ENCODE peak calls at places on chromosomes 5 and 9, in ten cellular contexts. E is NCI-H524; Y is T-helper 9 cell; P is HT1080; I is stimulated activated CD8-positive, alpha-beta memory T cell treated with anti-CD3 and anti-CD28 coated beads, Interleukin-4, amount 100 ng/mL, for 1 hour; D is BJ; G is activated CD8-positive, alpha-beta T cell treated with anti-CD3 and anti-CD28 coated beads for 36 hours; K is body of pancreas; M is breast epithelium; V is activated CD8-positive, alpha-beta memory T cell treated with anti-CD3 and anti-CD28 coated beads for 1 hour. A is an unnamed sample.

GRCh38 chr9:19992556-19992955 is 203.7 kb upstream of the SLC24A2 start:
- DNase-seq in D (no peak), G (peak), Y (no peak), I (no peak), V (no peak), M (no peak), P (peak), E (peak), K (no peak), A (no peak)

GRCh38 chr9:120941046-120941770 is 14.6 kb upstream of the TRAF1 start:
- DNase-seq in Y (no peak), V (no peak), M (no peak), K (no peak), P (peak), D (no peak), E (no peak), G (no peak), I (no peak), A (no peak)

GRCh38 chr9:126624453-126624872 is 10.7 kb downstream of the LMX1B start:
- DNase-seq in D (no peak), K (no peak), M (no peak), G (no peak), I (no peak), Y (no peak), V (no peak), E (no peak), P (no peak), A (no peak)

GRCh38 chr5:179218586-179219330 is 126.5 kb downstream of the ADAMTS2 start:
- DNase-seq in G (no peak), M (no peak), E (no peak), P (no peak), I (no peak), Y (no peak), V (no peak), D (no peak), K (no peak), A (no peak)

GRCh38 chr5:98769006-98769255 is 4.5 kb upstream of the RGMB start:
- DNase-seq in P (no peak), D (no peak), K (peak), V (peak), I (no peak), Y (peak), M (no peak), E (no peak), G (no peak), A (no peak)

GRCh38 chr5:64811050-64811640 is 42.4 kb downstream of the CWC27 start:
- DNase-seq in M (no peak), P (peak), K (no peak), D (peak), V (no peak), E (peak), I (no peak), Y (no peak), G (peak), A (no peak)

GRCh38 chr5:175235251-175235963 is 208.6 kb downstream of the DRD1 start:
- DNase-seq in D (no peak), K (no peak), M (no peak), P (no peak), G (no peak), V (no peak), E (peak), I (no peak), Y (no peak), A (no peak)

GRCh38 chr9:18208166-18209059 is 265.5 kb upstream of the ADAMTSL1 start:
- DNase-seq in I (no peak), G (peak), D (no peak), M (peak), K (peak), Y (no peak), P (peak), E (peak), V (no peak), A (no peak)

GRCh38 chr9:4269872-4270271 is 30.0 kb downstream of the GLIS3 start:
- DNase-seq in K (no peak), P (no peak), I (no peak), M (no peak), G (no peak), D (no peak), E (no peak), Y (no peak), V (no peak), A (no peak)

GRCh38 chr5:164741376-164741775 is 1236.0 kb downstream of the MAT2B start:
- DNase-seq in D (no peak), P (peak), Y (no peak), G (peak), E (no peak), M (no peak), V (no peak), I (no peak), K (no peak), A (no peak)

GRCh38 chr5:129807162-129807814 is 59.4 kb downstream of the MINAR2 start:
- DNase-seq in V (no peak), Y (no peak), M (no peak), K (no peak), I (no peak), G (no peak), D (no peak), E (no peak), P (no peak), A (no peak)

GRCh38 chr9:95111716-95112115 is 205.8 kb downstream of the FANCC start:
- DNase-seq in K (no peak), P (no peak), G (no peak), Y (no peak), E (no peak), I (no peak), D (no peak), M (no peak), V (no peak), A (no peak)

GRCh38 chr5:35136386-35136785 is 88.6 kb upstream of the AGXT2 start:
- DNase-seq in E (no peak), I (no peak), P (peak), D (peak), V (no peak), G (peak), M (no peak), Y (no peak), K (no peak), A (no peak)

GRCh38 chr5:55360190-55360589 is 52.4 kb downstream of the MTREX start:
- DNase-seq in Y (no peak), D (no peak), I (no peak), V (no peak), E (no peak), K (no peak), M (no peak), G (no peak), P (peak), A (no peak)

GRCh38 chr5:179289756-179290385 is 55.4 kb downstream of the ADAMTS2 start:
- DNase-seq in V (no peak), K (peak), G (no peak), Y (no peak), I (no peak), E (no peak), M (no peak), D (no peak), P (no peak), A (no peak)

GRCh38 chr5:138874241-138874640 is 894 bp downstream of the LRRTM2 start:
- DNase-seq in M (no peak), G (no peak), D (no peak), P (peak), K (no peak), I (no peak), V (no peak), E (no peak), Y (no peak), A (no peak)

GRCh38 chr5:79236970-79237734 is 1.2 kb downstream of the JMY start:
- DNase-seq in D (no peak), Y (peak), I (no peak), G (peak), P (peak), M (peak), V (peak), K (peak), E (no peak), A (no peak)